ENCODE peak calls at places on chromosomes 4 and X, in seven cellular contexts. One of them, this sample, is unnamed.

GRCh38 chr4:38078590-38079381 is 118.6 kb downstream of the PTTG2 start:
- DNase-seq in tibial nerve: no peak
- DNase-seq in spleen: no peak
- DNase-seq in endothelial cell of umbilical vein: peak
- DNase-seq in cardiac muscle cell: no peak
- DNase-seq in fibroblast of the aortic adventitia: peak
- DNase-seq in BJ: peak
- DNase-seq in this sample: peak

GRCh38 chr4:81756042-81756441 is 284.3 kb upstream of the RASGEF1B start:
- DNase-seq in BJ: no peak
- DNase-seq in fibroblast of the aortic adventitia: no peak
- DNase-seq in spleen: no peak
- DNase-seq in endothelial cell of umbilical vein: no peak
- DNase-seq in cardiac muscle cell: no peak
- DNase-seq in tibial nerve: no peak
- DNase-seq in this sample: no peak

GRCh38 chr4:160825644-160826338 is 1338.0 kb downstream of the FSTL5 start:
- DNase-seq in fibroblast of the aortic adventitia: no peak
- DNase-seq in spleen: no peak
- DNase-seq in endothelial cell of umbilical vein: no peak
- DNase-seq in BJ: no peak
- DNase-seq in cardiac muscle cell: peak
- DNase-seq in tibial nerve: no peak
- DNase-seq in this sample: no peak

GRCh38 chr4:77849278-77849965 is 13.2 kb upstream of the MRPL1 start:
- DNase-seq in fibroblast of the aortic adventitia: no peak
- DNase-seq in BJ: no peak
- DNase-seq in cardiac muscle cell: no peak
- DNase-seq in spleen: no peak
- DNase-seq in tibial nerve: no peak
- DNase-seq in endothelial cell of umbilical vein: peak
- DNase-seq in this sample: no peak

GRCh38 chr4:141004844-141005243 is 128.4 kb downstream of the RNF150 start:
- DNase-seq in endothelial cell of umbilical vein: no peak
- DNase-seq in spleen: no peak
- DNase-seq in cardiac muscle cell: no peak
- DNase-seq in fibroblast of the aortic adventitia: no peak
- DNase-seq in BJ: no peak
- DNase-seq in tibial nerve: no peak
- DNase-seq in this sample: no peak

GRCh38 chr4:83258463-83258862 is 26.1 kb downstream of the COQ2 start:
- DNase-seq in BJ: no peak
- DNase-seq in fibroblast of the aortic adventitia: peak
- DNase-seq in endothelial cell of umbilical vein: no peak
- DNase-seq in spleen: no peak
- DNase-seq in tibial nerve: no peak
- DNase-seq in cardiac muscle cell: no peak
- DNase-seq in this sample: peak

GRCh38 chr4:119081542-119081859 is 54.1 kb upstream of the MYOZ2 start:
- DNase-seq in fibroblast of the aortic adventitia: no peak
- DNase-seq in tibial nerve: no peak
- DNase-seq in BJ: no peak
- DNase-seq in cardiac muscle cell: no peak
- DNase-seq in spleen: no peak
- DNase-seq in endothelial cell of umbilical vein: no peak
- DNase-seq in this sample: no peak

GRCh38 chrX:108584617-108585211 is 145.1 kb downstream of the COL4A5 start:
- DNase-seq in cardiac muscle cell: peak
- DNase-seq in fibroblast of the aortic adventitia: no peak
- DNase-seq in spleen: no peak
- DNase-seq in endothelial cell of umbilical vein: peak
- DNase-seq in tibial nerve: no peak
- DNase-seq in BJ: no peak
- DNase-seq in this sample: peak

GRCh38 chr4:22129454-22130075 is 181.0 kb upstream of the KCNIP4 start:
- DNase-seq in spleen: no peak
- DNase-seq in endothelial cell of umbilical vein: no peak
- DNase-seq in tibial nerve: no peak
- DNase-seq in cardiac muscle cell: peak
- DNase-seq in fibroblast of the aortic adventitia: peak
- DNase-seq in BJ: peak
- DNase-seq in this sample: peak

GRCh38 chrX:13144927-13145659 is 100.7 kb upstream of the FAM9C start:
- DNase-seq in endothelial cell of umbilical vein: peak
- DNase-seq in fibroblast of the aortic adventitia: peak
- DNase-seq in BJ: no peak
- DNase-seq in tibial nerve: no peak
- DNase-seq in cardiac muscle cell: no peak
- DNase-seq in spleen: no peak
- DNase-seq in this sample: no peak

GRCh38 chr4:73673286-73673685 is 53.0 kb upstream of the RASSF6 start:
- DNase-seq in BJ: no peak
- DNase-seq in endothelial cell of umbilical vein: no peak
- DNase-seq in tibial nerve: no peak
- DNase-seq in fibroblast of the aortic adventitia: no peak
- DNase-seq in cardiac muscle cell: no peak
- DNase-seq in spleen: no peak
- DNase-seq in this sample: no peak

GRCh38 chrX:110082156-110082555 is 79.2 kb downstream of the TMEM164 start:
- DNase-seq in fibroblast of the aortic adventitia: peak
- DNase-seq in tibial nerve: no peak
- DNase-seq in spleen: no peak
- DNase-seq in cardiac muscle cell: no peak
- DNase-seq in BJ: peak
- DNase-seq in endothelial cell of umbilical vein: peak
- DNase-seq in this sample: peak

GRCh38 chr4:105936901-105937300 is 41.6 kb downstream of the NPNT start:
- DNase-seq in spleen: no peak
- DNase-seq in endothelial cell of umbilical vein: no peak
- DNase-seq in cardiac muscle cell: peak
- DNase-seq in BJ: no peak
- DNase-seq in fibroblast of the aortic adventitia: no peak
- DNase-seq in tibial nerve: no peak
- DNase-seq in this sample: no peak

GRCh38 chr4:161929966-161930365 is 233.8 kb downstream of the FSTL5 start:
- DNase-seq in endothelial cell of umbilical vein: peak
- DNase-seq in tibial nerve: no peak
- DNase-seq in cardiac muscle cell: no peak
- DNase-seq in fibroblast of the aortic adventitia: no peak
- DNase-seq in spleen: no peak
- DNase-seq in BJ: peak
- DNase-seq in this sample: no peak

GRCh38 chrX:63349307-63349706 is 1.8 kb downstream of the SPIN4 start:
- DNase-seq in BJ: no peak
- DNase-seq in spleen: no peak
- DNase-seq in cardiac muscle cell: peak
- DNase-seq in tibial nerve: no peak
- DNase-seq in fibroblast of the aortic adventitia: peak
- DNase-seq in endothelial cell of umbilical vein: peak
- DNase-seq in this sample: peak

GRCh38 chr4:178316211-178316610 is 874.0 kb upstream of the AGA start:
- DNase-seq in cardiac muscle cell: no peak
- DNase-seq in spleen: no peak
- DNase-seq in tibial nerve: no peak
- DNase-seq in endothelial cell of umbilical vein: no peak
- DNase-seq in fibroblast of the aortic adventitia: no peak
- DNase-seq in BJ: no peak
- DNase-seq in this sample: no peak

GRCh38 chr4:14333616-14334015 is 668.7 kb upstream of the CPEB2 start:
- DNase-seq in cardiac muscle cell: no peak
- DNase-seq in spleen: no peak
- DNase-seq in endothelial cell of umbilical vein: no peak
- DNase-seq in fibroblast of the aortic adventitia: no peak
- DNase-seq in tibial nerve: no peak
- DNase-seq in BJ: no peak
- DNase-seq in this sample: no peak

DNA sequence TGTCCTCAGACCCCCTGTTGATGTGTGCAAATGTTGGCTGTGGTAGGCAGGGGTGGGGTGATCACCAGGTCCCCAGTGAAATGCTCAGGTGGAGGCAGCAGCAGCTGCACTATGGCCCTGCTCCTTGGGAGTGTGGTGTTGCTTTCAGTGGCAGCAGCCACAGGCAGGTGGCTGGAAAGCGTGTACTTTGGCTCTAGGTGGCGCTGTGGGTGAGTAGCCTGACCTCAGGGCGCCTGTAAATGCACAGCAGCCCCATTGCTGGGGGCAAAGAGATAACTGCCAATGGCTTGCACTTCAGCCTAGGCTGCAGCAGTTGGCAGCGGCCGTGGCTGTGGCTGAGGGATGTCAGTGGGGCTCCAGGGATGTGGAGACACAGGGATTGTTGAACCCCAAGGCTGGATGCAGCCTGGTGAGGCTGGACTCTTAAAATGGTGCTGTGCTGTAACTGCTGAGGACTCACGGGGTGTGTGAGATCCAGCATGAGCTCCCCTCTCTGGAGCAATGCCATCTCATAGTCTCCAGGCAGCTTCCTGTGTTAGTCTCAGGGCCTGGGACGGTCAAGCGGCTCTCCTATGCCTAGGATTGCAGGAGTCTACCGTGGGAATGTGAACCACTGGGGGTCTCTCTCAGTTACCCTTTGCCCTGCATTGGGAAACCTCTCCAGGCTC is 421.7 kb upstream of the HTR2C start:
- DNase-seq in BJ: no peak
- DNase-seq in spleen: no peak
- DNase-seq in cardiac muscle cell: peak
- DNase-seq in endothelial cell of umbilical vein: no peak
- DNase-seq in fibroblast of the aortic adventitia: no peak
- DNase-seq in tibial nerve: no peak
- DNase-seq in this sample: no peak
- TF ChIP-seq CTCF in BJ: no peak
- TF ChIP-seq CTCF in spleen: no peak
- TF ChIP-seq CTCF in cardiac muscle cell: no peak
- TF ChIP-seq CTCF in endothelial cell of umbilical vein: no peak
- TF ChIP-seq CTCF in fibroblast of the aortic adventitia: no peak
- TF ChIP-seq CTCF in tibial nerve: no peak
- TF ChIP-seq CTCF in this sample: no peak

DNA sequence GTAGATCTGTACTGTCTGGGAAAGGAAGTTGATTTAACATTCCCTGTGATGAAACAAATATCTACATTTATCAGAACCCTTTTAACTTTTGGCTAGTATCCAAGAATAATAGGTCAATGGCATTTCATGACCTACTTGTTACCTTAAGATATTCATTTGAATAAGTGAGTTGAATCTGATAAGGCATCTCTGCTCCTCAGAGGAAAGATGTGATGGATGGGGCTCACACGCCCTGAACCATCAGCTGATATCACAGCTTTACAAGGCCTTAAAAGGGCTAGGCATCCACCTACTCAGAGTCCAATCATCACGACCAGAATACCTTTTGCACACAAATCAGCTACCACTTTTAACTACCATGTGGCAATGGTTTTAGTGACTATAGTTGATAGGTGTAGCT is 90.2 kb upstream of the PDLIM3 start:
- DNase-seq in fibroblast of the aortic adventitia: no peak
- DNase-seq in BJ: no peak
- DNase-seq in spleen: no peak
- DNase-seq in endothelial cell of umbilical vein: peak
- DNase-seq in tibial nerve: no peak
- DNase-seq in cardiac muscle cell: no peak
- DNase-seq in this sample: no peak
- H3K4me3 ChIP-seq in fibroblast of the aortic adventitia: no peak
- H3K4me3 ChIP-seq in BJ: no peak
- H3K4me3 ChIP-seq in spleen: no peak
- H3K4me3 ChIP-seq in endothelial cell of umbilical vein: no peak
- H3K4me3 ChIP-seq in tibial nerve: no peak
- H3K4me3 ChIP-seq in cardiac muscle cell: no peak
- H3K4me3 ChIP-seq in this sample: no peak

GRCh38 chr4:71188197-71188625 is 150.6 kb upstream of the SLC4A4 start:
- DNase-seq in endothelial cell of umbilical vein: no peak
- DNase-seq in tibial nerve: no peak
- DNase-seq in BJ: no peak
- DNase-seq in cardiac muscle cell: peak
- DNase-seq in fibroblast of the aortic adventitia: no peak
- DNase-seq in spleen: no peak
- DNase-seq in this sample: no peak

GRCh38 chr4:71186566-71187398 is 152.0 kb upstream of the SLC4A4 start:
- DNase-seq in tibial nerve: no peak
- DNase-seq in BJ: no peak
- DNase-seq in spleen: peak
- DNase-seq in endothelial cell of umbilical vein: peak
- DNase-seq in cardiac muscle cell: peak
- DNase-seq in fibroblast of the aortic adventitia: peak
- DNase-seq in this sample: no peak

GRCh38 chr4:71188951-71189350 is 149.9 kb upstream of the SLC4A4 start:
- DNase-seq in fibroblast of the aortic adventitia: no peak
- DNase-seq in tibial nerve: no peak
- DNase-seq in BJ: no peak
- DNase-seq in spleen: no peak
- DNase-seq in endothelial cell of umbilical vein: no peak
- DNase-seq in cardiac muscle cell: no peak
- DNase-seq in this sample: no peak

GRCh38 chr4:71187399-71188196 is 151.2 kb upstream of the SLC4A4 start:
- DNase-seq in BJ: no peak
- DNase-seq in cardiac muscle cell: peak
- DNase-seq in spleen: peak
- DNase-seq in fibroblast of the aortic adventitia: peak
- DNase-seq in endothelial cell of umbilical vein: no peak
- DNase-seq in tibial nerve: no peak
- DNase-seq in this sample: no peak

GRCh38 chr4:71189471-71189870 is 149.3 kb upstream of the SLC4A4 start:
- DNase-seq in tibial nerve: no peak
- DNase-seq in spleen: no peak
- DNase-seq in cardiac muscle cell: no peak
- DNase-seq in BJ: no peak
- DNase-seq in endothelial cell of umbilical vein: no peak
- DNase-seq in fibroblast of the aortic adventitia: peak
- DNase-seq in this sample: no peak
- TF ChIP-seq CTCF in tibial nerve: no peak
- TF ChIP-seq CTCF in spleen: no peak
- TF ChIP-seq CTCF in cardiac muscle cell: peak
- TF ChIP-seq CTCF in BJ: peak
- TF ChIP-seq CTCF in endothelial cell of umbilical vein: no peak
- TF ChIP-seq CTCF in fibroblast of the aortic adventitia: no peak
- TF ChIP-seq CTCF in this sample: no peak

GRCh38 chr4:165331823-165332222 is 4.4 kb downstream of the MSMO1 start:
- DNase-seq in BJ: no peak
- DNase-seq in fibroblast of the aortic adventitia: no peak
- DNase-seq in tibial nerve: no peak
- DNase-seq in spleen: no peak
- DNase-seq in endothelial cell of umbilical vein: no peak
- DNase-seq in cardiac muscle cell: no peak
- DNase-seq in this sample: no peak

GRCh38 chr4:165330071-165330470 is 2.6 kb downstream of the MSMO1 start:
- DNase-seq in tibial nerve: no peak
- DNase-seq in BJ: no peak
- DNase-seq in fibroblast of the aortic adventitia: no peak
- DNase-seq in spleen: no peak
- DNase-seq in cardiac muscle cell: no peak
- DNase-seq in endothelial cell of umbilical vein: no peak
- DNase-seq in this sample: no peak

GRCh38 chr4:165332502-165332901 is 5.0 kb downstream of the MSMO1 start:
- DNase-seq in fibroblast of the aortic adventitia: no peak
- DNase-seq in tibial nerve: no peak
- DNase-seq in endothelial cell of umbilical vein: no peak
- DNase-seq in cardiac muscle cell: no peak
- DNase-seq in spleen: no peak
- DNase-seq in BJ: no peak
- DNase-seq in this sample: no peak

GRCh38 chr4:165331316-165331715 is 3.8 kb downstream of the MSMO1 start:
- DNase-seq in spleen: no peak
- DNase-seq in tibial nerve: no peak
- DNase-seq in endothelial cell of umbilical vein: no peak
- DNase-seq in BJ: no peak
- DNase-seq in cardiac muscle cell: no peak
- DNase-seq in fibroblast of the aortic adventitia: no peak
- DNase-seq in this sample: no peak

GRCh38 chr4:165330666-165331065 is 3.2 kb downstream of the MSMO1 start:
- DNase-seq in BJ: no peak
- DNase-seq in fibroblast of the aortic adventitia: no peak
- DNase-seq in cardiac muscle cell: no peak
- DNase-seq in endothelial cell of umbilical vein: no peak
- DNase-seq in spleen: no peak
- DNase-seq in tibial nerve: no peak
- DNase-seq in this sample: no peak
- H3K4me3 ChIP-seq in BJ: no peak
- H3K4me3 ChIP-seq in fibroblast of the aortic adventitia: peak
- H3K4me3 ChIP-seq in cardiac muscle cell: peak
- H3K4me3 ChIP-seq in endothelial cell of umbilical vein: peak
- H3K4me3 ChIP-seq in spleen: no peak
- H3K4me3 ChIP-seq in tibial nerve: no peak
- H3K4me3 ChIP-seq in this sample: peak

This sample was measured in fibroblast of mammary gland.